ENCODE peak calls at places on chromosomes 2 and 18, in nine cellular contexts. S is CD8-positive, alpha-beta T cell; Y is GM23248; I is adrenal gland; C is cardiac muscle cell; W is Panc1; Z is HepG2; O is tibial artery; G is heart left ventricle. R is an unnamed sample. For H3K27me3, the result is how much of the 10 kb centered on the place peaks cover.

GRCh38 chr2:25168256-25169072 is at the start of gene POMC:
- DNase-seq in S (peak), Y (peak), I (peak), C (peak), W (no peak), Z (no peak), O (no peak), G (no peak), R (peak)

GRCh38 chr18:6781846-6782245 is 52.3 kb downstream of the ARHGAP28 start:
- DNase-seq in S (no peak), Y (peak), I (peak), C (no peak), W (no peak), Z (no peak), O (no peak), G (no peak), R (no peak)

GRCh38 chr2:204019572-204020501 is 83.3 kb downstream of the ICOS start:
- DNase-seq in S (no peak), Y (peak), I (no peak), C (no peak), W (no peak), Z (no peak), O (no peak), G (no peak), R (no peak)

GRCh38 chr18:79337184-79337583 is 58.5 kb upstream of the NFATC1 start:
- DNase-seq in S (no peak), Y (no peak), I (no peak), C (no peak), W (no peak), Z (no peak), O (no peak), G (no peak), R (no peak)

GRCh38 chr18:79507546-79508480 is 112.1 kb downstream of the NFATC1 start:
- DNase-seq in S (no peak), Y (peak), I (peak), C (no peak), W (no peak), Z (no peak), O (peak), G (peak), R (no peak)

GRCh38 chr2:98935777-98936132 is 270 bp downstream of the CRACDL start:
- DNase-seq in S (no peak), Y (no peak), I (no peak), C (no peak), W (no peak), Z (no peak), O (no peak), G (no peak), R (no peak)

GRCh38 chr2:19538411-19538963 is 180.1 kb upstream of the OSR1 start:
- DNase-seq in S (no peak), Y (peak), I (no peak), C (no peak), W (peak), Z (peak), O (no peak), G (peak), R (no peak)

GRCh38 chr2:136764397-136765255 is 719 bp upstream of the THSD7B start:
- DNase-seq in S (no peak), Y (no peak), I (no peak), C (peak), W (no peak), Z (no peak), O (no peak), G (no peak), R (no peak)

GRCh38 chr2:112031473-112031872 is 23.6 kb upstream of the TMEM87B start:
- DNase-seq in S (no peak), Y (peak), I (no peak), C (no peak), W (no peak), Z (no peak), O (no peak), G (no peak), R (no peak)

GRCh38 chr18:48151421-48152095 is 221.1 kb upstream of the SMAD2 start:
- DNase-seq in S (no peak), Y (no peak), I (peak), C (no peak), W (no peak), Z (no peak), O (no peak), G (no peak), R (no peak)

GRCh38 chr18:9115984-9116383 is 13.5 kb downstream of the NDUFV2 start:
- DNase-seq in S (no peak), Y (no peak), I (no peak), C (no peak), W (no peak), Z (no peak), O (no peak), G (no peak), R (no peak)
- H3K27ac ChIP-seq in S (peak), Y (peak), I (no peak), C (no peak), W (peak), Z (no peak), O (peak), G (no peak), R (no peak)

DNA sequence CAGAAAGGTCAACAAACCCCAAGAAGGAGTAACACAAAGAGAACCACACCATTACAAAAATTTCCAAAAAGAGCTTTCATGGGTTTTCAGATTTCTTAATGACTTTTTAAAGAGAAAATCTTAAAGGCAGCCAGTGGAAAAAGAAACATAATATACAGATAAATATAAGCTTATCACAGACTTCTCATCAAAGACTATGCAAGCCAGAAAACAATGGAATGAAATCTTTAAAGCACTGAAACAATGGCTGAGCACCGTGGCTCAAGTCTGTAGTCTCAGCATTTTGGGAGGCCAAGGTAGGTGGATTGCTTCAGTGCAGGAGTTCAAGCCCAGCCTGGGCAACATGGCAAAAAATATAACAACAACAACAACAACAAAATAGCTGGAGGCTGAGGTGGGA is 237.4 kb downstream of the CYP26B1 start:
- DNase-seq in S (peak), Y (no peak), I (no peak), C (no peak), W (no peak), Z (no peak), O (no peak), G (no peak), R (no peak)
- H3K27me3 ChIP-seq in S (under half), Y (under half), I (under half), C (under half), W (under half), Z (under half), O (under half), G (under half), R (under half)

GRCh38 chr18:37524546-37525301 is 40.9 kb downstream of the CELF4 start:
- DNase-seq in S (no peak), Y (no peak), I (no peak), C (peak), W (no peak), Z (no peak), O (no peak), G (no peak), R (no peak)

GRCh38 chr18:37521500-37522465 is 43.8 kb downstream of the CELF4 start:
- DNase-seq in S (no peak), Y (no peak), I (no peak), C (no peak), W (no peak), Z (no peak), O (no peak), G (no peak), R (no peak)

GRCh38 chr18:37524139-37524538 is 41.5 kb downstream of the CELF4 start:
- DNase-seq in S (no peak), Y (no peak), I (no peak), C (no peak), W (no peak), Z (no peak), O (no peak), G (no peak), R (no peak)

GRCh38 chr18:37529296-37529695 is 36.3 kb downstream of the CELF4 start:
- DNase-seq in S (no peak), Y (no peak), I (no peak), C (no peak), W (no peak), Z (no peak), O (no peak), G (peak), R (no peak)

DNA sequence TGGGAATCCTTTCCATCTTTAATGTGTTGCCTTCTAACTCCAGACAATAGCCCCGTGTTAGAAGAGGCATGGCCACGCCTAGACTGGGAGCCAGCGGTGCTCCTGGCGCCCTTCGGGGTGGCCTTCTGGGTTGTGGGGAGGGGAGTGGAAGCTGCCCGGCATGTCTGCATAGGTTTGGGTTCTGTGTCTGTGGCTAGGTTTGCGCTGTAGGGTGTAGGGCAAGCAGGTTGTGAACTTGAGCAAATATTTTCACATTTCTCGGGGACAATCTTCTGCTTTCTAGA is 40.4 kb downstream of the CELF4 start:
- DNase-seq in S (no peak), Y (no peak), I (no peak), C (no peak), W (no peak), Z (no peak), O (no peak), G (no peak), R (no peak)
- H3K4me3 ChIP-seq in S (no peak), Y (no peak), I (no peak), C (no peak), W (no peak), Z (no peak), O (no peak), G (no peak), R (no peak)

GRCh38 chr2:120904825-120905224 is 169.2 kb downstream of the GLI2 start:
- DNase-seq in S (no peak), Y (no peak), I (no peak), C (no peak), W (no peak), Z (no peak), O (peak), G (no peak), R (no peak)
- H3K27ac ChIP-seq in S (no peak), Y (no peak), I (no peak), C (peak), W (no peak), Z (no peak), O (peak), G (no peak), R (no peak)

GRCh38 chr2:44926957-44927356 is 14.5 kb upstream of the SIX3 start:
- DNase-seq in S (no peak), Y (no peak), I (no peak), C (no peak), W (no peak), Z (no peak), O (no peak), G (no peak), R (no peak)
- H3K27me3 ChIP-seq in S (under half), Y (half or more), I (half or more), C (half or more), W (under half), Z (half or more), O (under half), G (half or more), R (under half)

GRCh38 chr2:168174761-168175160 is 72.6 kb downstream of the STK39 start:
- DNase-seq in S (no peak), Y (no peak), I (no peak), C (no peak), W (no peak), Z (no peak), O (no peak), G (no peak), R (peak)

GRCh38 chr2:168178925-168179324 is 68.5 kb downstream of the STK39 start:
- DNase-seq in S (no peak), Y (no peak), I (no peak), C (no peak), W (no peak), Z (no peak), O (no peak), G (no peak), R (no peak)

GRCh38 chr2:168175469-168175868 is 71.9 kb downstream of the STK39 start:
- DNase-seq in S (no peak), Y (no peak), I (no peak), C (no peak), W (no peak), Z (no peak), O (no peak), G (no peak), R (no peak)

GRCh38 chr2:168178520-168178919 is 68.9 kb downstream of the STK39 start:
- DNase-seq in S (no peak), Y (no peak), I (no peak), C (no peak), W (no peak), Z (no peak), O (no peak), G (no peak), R (no peak)

GRCh38 chr2:168176402-168176801 is 71.0 kb downstream of the STK39 start:
- DNase-seq in S (no peak), Y (no peak), I (no peak), C (no peak), W (no peak), Z (no peak), O (no peak), G (no peak), R (no peak)
- H3K4me3 ChIP-seq in S (no peak), Y (no peak), I (no peak), C (no peak), W (no peak), Z (no peak), O (no peak), G (no peak), R (no peak)

GRCh38 chr2:172250801-172251200 is 148.1 kb upstream of the DLX2 start:
- DNase-seq in S (no peak), Y (no peak), I (no peak), C (no peak), W (no peak), Z (no peak), O (no peak), G (no peak), R (no peak)

GRCh38 chr2:172249986-172250385 is 147.3 kb upstream of the DLX2 start:
- DNase-seq in S (no peak), Y (peak), I (no peak), C (no peak), W (no peak), Z (no peak), O (no peak), G (no peak), R (no peak)

GRCh38 chr2:172251231-172251630 is 148.5 kb upstream of the DLX2 start:
- DNase-seq in S (no peak), Y (peak), I (no peak), C (no peak), W (no peak), Z (no peak), O (no peak), G (no peak), R (no peak)

GRCh38 chr2:172253190-172254052 is 150.7 kb upstream of the DLX2 start:
- DNase-seq in S (peak), Y (peak), I (peak), C (no peak), W (peak), Z (peak), O (peak), G (peak), R (no peak)

DNA sequence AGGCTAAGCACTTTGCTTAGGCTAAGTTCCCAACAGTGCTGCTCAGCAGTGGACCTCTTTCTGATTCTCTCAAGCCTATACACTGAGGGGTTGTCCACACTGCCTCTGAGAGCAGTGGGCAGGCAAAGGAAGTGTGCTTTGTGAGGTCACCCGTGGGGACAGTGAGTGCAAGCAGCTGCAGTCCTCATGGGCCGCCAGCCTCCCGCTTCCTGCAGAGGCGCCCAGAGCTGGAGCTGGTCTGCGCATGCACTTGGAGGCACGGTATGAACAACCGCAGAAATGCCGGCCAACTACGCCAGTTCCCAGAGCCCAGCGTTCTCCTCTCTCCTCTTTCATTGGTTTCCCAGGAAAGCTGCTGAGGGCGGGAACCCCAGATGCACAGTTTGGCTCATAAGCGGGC is 149.5 kb upstream of the DLX2 start:
- DNase-seq in S (no peak), Y (no peak), I (no peak), C (no peak), W (no peak), Z (no peak), O (no peak), G (peak), R (no peak)
- H3K27ac ChIP-seq in S (no peak), Y (peak), I (no peak), C (no peak), W (no peak), Z (no peak), O (no peak), G (peak), R (peak)

GRCh38 chr18:59691996-59692395 is 5.2 kb downstream of the CCBE1 start:
- DNase-seq in S (no peak), Y (peak), I (no peak), C (no peak), W (no peak), Z (no peak), O (no peak), G (no peak), R (no peak)

GRCh38 chr18:59696311-59697235 is 650 bp downstream of the CCBE1 start:
- DNase-seq in S (no peak), Y (peak), I (peak), C (peak), W (no peak), Z (no peak), O (no peak), G (no peak), R (no peak)

GRCh38 chr18:59695551-59695950 is 1.7 kb downstream of the CCBE1 start:
- DNase-seq in S (no peak), Y (no peak), I (no peak), C (no peak), W (no peak), Z (no peak), O (no peak), G (no peak), R (no peak)

GRCh38 chr18:59697236-59697932 is at the start of gene CCBE1:
- DNase-seq in S (no peak), Y (peak), I (peak), C (peak), W (no peak), Z (no peak), O (peak), G (peak), R (no peak)

DNA sequence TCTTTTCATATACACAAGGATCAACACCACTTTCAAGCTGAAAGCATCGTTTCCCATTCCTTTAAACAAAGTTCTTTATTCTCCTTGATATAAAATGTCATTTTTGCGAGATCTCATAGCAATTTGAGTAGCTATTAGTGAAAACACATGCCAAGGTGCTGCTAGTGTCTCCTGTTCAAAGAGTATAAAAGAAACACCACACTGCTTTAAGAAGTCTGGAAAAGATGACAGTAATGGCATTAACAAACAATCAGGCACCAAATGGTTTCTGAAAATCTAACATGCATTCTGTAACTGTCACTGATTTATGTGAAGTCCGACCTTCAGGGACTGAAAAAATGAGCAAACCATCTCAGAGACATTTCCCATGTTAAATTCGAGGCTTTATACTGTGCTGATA is 2.4 kb downstream of the CCBE1 start:
- DNase-seq in S (no peak), Y (no peak), I (no peak), C (no peak), W (no peak), Z (no peak), O (no peak), G (no peak), R (no peak)
- H3K27me3 ChIP-seq in S (under half), Y (under half), I (under half), C (half or more), W (under half), Z (under half), O (under half), G (under half), R (under half)

GRCh38 chr2:41414486-41415230 is 633.2 kb upstream of the PKDCC start:
- DNase-seq in S (no peak), Y (peak), I (peak), C (peak), W (no peak), Z (peak), O (no peak), G (peak), R (no peak)

GRCh38 chr2:41420872-41421271 is 626.9 kb upstream of the PKDCC start:
- DNase-seq in S (no peak), Y (no peak), I (no peak), C (no peak), W (no peak), Z (no peak), O (no peak), G (no peak), R (no peak)

GRCh38 chr2:41420219-41420618 is 627.6 kb upstream of the PKDCC start:
- DNase-seq in S (no peak), Y (no peak), I (no peak), C (no peak), W (no peak), Z (no peak), O (no peak), G (no peak), R (no peak)
- H3K4me3 ChIP-seq in S (no peak), Y (no peak), I (no peak), C (no peak), W (no peak), Z (no peak), O (no peak), G (no peak), R (no peak)

GRCh38 chr2:219464286-219465032 is 29.8 kb downstream of the SPEG start:
- DNase-seq in S (no peak), Y (no peak), I (no peak), C (no peak), W (no peak), Z (no peak), O (no peak), G (no peak), R (no peak)
- H3K27ac ChIP-seq in S (no peak), Y (no peak), I (no peak), C (peak), W (no peak), Z (no peak), O (peak), G (no peak), R (no peak)